ENCODE peak calls at places on chromosomes 4 and X, in eight cellular contexts. Y is fibroblast of lung, G is endothelial cell of umbilical vein, H is gastrocnemius medialis, R is substantia nigra, U is upper lobe of right lung, C is dorsolateral prefrontal cortex, E is ovary. V is an unnamed sample.

GRCh38 chr4:147078875-147079658 is 133.4 kb upstream of the TTC29 start:
- DNase-seq in Y (no peak), G (peak), H (no peak), R (no peak), U (no peak), C (no peak), E (no peak), V (peak)

GRCh38 chr4:139144161-139144859 is 32.7 kb downstream of the ELF2 start:
- DNase-seq in Y (peak), G (no peak), H (peak), R (no peak), U (peak), C (no peak), E (peak), V (peak)

GRCh38 chr4:5785806-5786680 is 75.0 kb downstream of the EVC start:
- DNase-seq in Y (peak), G (peak), H (no peak), R (no peak), U (peak), C (no peak), E (peak), V (peak)

GRCh38 chr4:69120869-69121268 is 24.6 kb downstream of the UGT2B7 start:
- DNase-seq in Y (no peak), G (peak), H (no peak), R (no peak), U (no peak), C (no peak), E (no peak), V (no peak)

GRCh38 chr4:169315530-169316306 is 45.0 kb upstream of the SH3RF1 start:
- DNase-seq in Y (peak), G (peak), H (no peak), R (no peak), U (no peak), C (no peak), E (no peak), V (peak)

GRCh38 chrX:30865020-30865419 is 24.0 kb downstream of the TAB3 start:
- DNase-seq in Y (no peak), G (no peak), H (no peak), R (no peak), U (no peak), C (no peak), E (no peak), V (no peak)

GRCh38 chr4:7264694-7265093 is 72.4 kb downstream of the SORCS2 start:
- DNase-seq in Y (no peak), G (no peak), H (no peak), R (no peak), U (no peak), C (no peak), E (no peak), V (no peak)

GRCh38 chr4:150136036-150136435 is 57.8 kb downstream of the DCLK2 start:
- DNase-seq in Y (peak), G (peak), H (no peak), R (no peak), U (no peak), C (no peak), E (no peak), V (peak)

GRCh38 chr4:24924309-24924781 is 11.5 kb upstream of the CCDC149 start:
- DNase-seq in Y (peak), G (no peak), H (no peak), R (no peak), U (no peak), C (no peak), E (no peak), V (peak)

GRCh38 chr4:124060261-124060918 is 652.1 kb downstream of the ANKRD50 start:
- DNase-seq in Y (peak), G (peak), H (peak), R (no peak), U (no peak), C (no peak), E (peak), V (peak)

GRCh38 chrX:150575415-150575814 is 7.0 kb downstream of the MTM1 start:
- DNase-seq in Y (peak), G (no peak), H (no peak), R (no peak), U (no peak), C (no peak), E (no peak), V (no peak)

GRCh38 chrX:79557212-79557611 is 190.1 kb upstream of the ITM2A start:
- DNase-seq in Y (no peak), G (no peak), H (no peak), R (no peak), U (no peak), C (no peak), E (no peak), V (no peak)

GRCh38 chr4:129623233-129623632 is 527.3 kb downstream of the C4orf33 start:
- DNase-seq in Y (no peak), G (no peak), H (no peak), R (no peak), U (no peak), C (no peak), E (no peak), V (no peak)

GRCh38 chr4:23815351-23815750 is 74.5 kb downstream of the PPARGC1A start:
- DNase-seq in Y (peak), G (no peak), H (no peak), R (no peak), U (no peak), C (no peak), E (no peak), V (no peak)

GRCh38 chrX:155889328-155889727 is 8.2 kb downstream of the VAMP7 start:
- DNase-seq in Y (no peak), G (no peak), H (no peak), R (no peak), U (no peak), C (no peak), E (no peak), V (no peak)

GRCh38 chr4:160745126-160745525 is 1418.7 kb downstream of the FSTL5 start:
- DNase-seq in Y (no peak), G (no peak), H (no peak), R (no peak), U (no peak), C (no peak), E (no peak), V (no peak)

GRCh38 chr4:145909331-145909730 is 29.3 kb downstream of the ZNF827 start:
- DNase-seq in Y (no peak), G (no peak), H (peak), R (no peak), U (peak), C (no peak), E (peak), V (no peak)
- H3K27ac ChIP-seq in Y (no peak), G (no peak), H (peak), R (no peak), U (peak), C (no peak), E (no peak), V (no peak)

DNA sequence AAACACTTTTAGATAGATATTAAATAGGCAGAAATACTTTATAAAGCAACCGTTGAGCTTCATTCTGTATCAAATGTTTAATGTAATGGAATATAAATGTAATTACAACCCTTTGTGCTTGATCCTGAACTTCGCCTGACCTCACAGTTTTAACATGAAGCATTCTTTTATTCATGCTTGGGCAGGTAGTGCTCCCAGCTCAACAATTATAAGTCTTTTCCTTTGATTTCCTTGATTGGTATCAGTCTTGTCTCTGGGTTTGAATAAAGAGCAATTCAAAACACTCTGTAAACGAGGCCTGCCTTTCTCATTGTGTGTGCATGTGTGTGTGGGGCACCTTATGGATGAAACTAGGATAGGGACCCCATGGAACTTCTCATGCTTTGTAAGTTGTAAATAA is 6.8 kb downstream of the METAP1 start:
- DNase-seq in Y (no peak), G (no peak), H (no peak), R (no peak), U (no peak), C (no peak), E (no peak), V (no peak)
- H3K27ac ChIP-seq in Y (no peak), G (no peak), H (no peak), R (no peak), U (no peak), C (no peak), E (no peak), V (no peak)

GRCh38 chr4:105455998-105456397 is 17.9 kb downstream of the PPA2 start:
- DNase-seq in Y (no peak), G (no peak), H (no peak), R (no peak), U (no peak), C (no peak), E (no peak), V (no peak)
- H3K27ac ChIP-seq in Y (no peak), G (no peak), H (no peak), R (no peak), U (no peak), C (no peak), E (no peak), V (no peak)

DNA sequence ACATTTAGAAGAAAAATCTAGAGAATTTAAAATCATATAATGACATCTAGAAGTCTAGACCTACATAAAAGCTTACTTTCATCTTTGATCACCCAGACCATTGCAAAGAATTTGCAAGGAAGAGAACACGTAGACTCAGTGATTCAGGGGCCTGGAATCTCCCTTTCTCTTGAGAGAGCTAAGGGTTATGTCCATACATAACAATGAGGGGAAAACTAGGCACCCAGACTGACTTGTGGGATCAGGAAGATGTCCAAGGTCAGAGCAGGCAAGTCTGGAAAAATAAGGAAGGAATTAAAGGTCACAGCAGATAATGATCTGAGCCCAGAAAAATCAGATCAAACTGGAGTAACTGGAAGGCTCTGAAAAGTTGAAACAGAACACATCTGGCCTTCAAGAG is 198.4 kb upstream of the SFRP2 start:
- DNase-seq in Y (peak), G (no peak), H (no peak), R (no peak), U (no peak), C (no peak), E (no peak), V (peak)
- H3K27ac ChIP-seq in Y (no peak), G (no peak), H (no peak), R (no peak), U (no peak), C (no peak), E (no peak), V (no peak)

GRCh38 chr4:156954598-156954997 is 17.0 kb downstream of the PDGFC start:
- DNase-seq in Y (no peak), G (no peak), H (peak), R (no peak), U (no peak), C (no peak), E (no peak), V (no peak)

GRCh38 chr4:156956359-156956758 is 15.2 kb downstream of the PDGFC start:
- DNase-seq in Y (no peak), G (no peak), H (no peak), R (no peak), U (no peak), C (no peak), E (no peak), V (no peak)

GRCh38 chr4:156957558-156957957 is 14.0 kb downstream of the PDGFC start:
- DNase-seq in Y (no peak), G (no peak), H (no peak), R (no peak), U (no peak), C (no peak), E (no peak), V (no peak)

GRCh38 chr4:156958276-156959074 is 13.1 kb downstream of the PDGFC start:
- DNase-seq in Y (peak), G (no peak), H (no peak), R (no peak), U (no peak), C (no peak), E (no peak), V (no peak)

DNA sequence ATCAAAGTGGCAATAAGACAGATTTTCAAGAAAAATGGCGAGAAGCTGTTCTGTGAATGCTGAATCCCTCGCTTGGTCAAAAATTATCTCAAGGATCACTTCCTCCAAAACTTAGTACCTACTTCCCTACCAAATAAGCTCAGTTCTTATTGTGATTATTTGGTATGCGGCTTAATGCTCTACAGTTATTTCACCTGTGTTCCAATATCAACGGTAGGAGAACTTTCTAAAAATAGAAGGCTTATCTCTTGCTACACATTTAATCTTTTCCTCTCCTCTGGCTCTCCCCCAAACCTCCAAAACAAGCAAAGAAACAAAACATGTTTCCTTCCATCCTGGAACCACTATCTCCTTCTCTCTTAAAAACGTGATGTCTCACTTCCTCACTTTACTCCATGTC is 14.7 kb downstream of the PDGFC start:
- DNase-seq in Y (no peak), G (no peak), H (no peak), R (no peak), U (no peak), C (no peak), E (no peak), V (no peak)
- H3K27ac ChIP-seq in Y (no peak), G (no peak), H (no peak), R (no peak), U (no peak), C (no peak), E (no peak), V (no peak)

DNA sequence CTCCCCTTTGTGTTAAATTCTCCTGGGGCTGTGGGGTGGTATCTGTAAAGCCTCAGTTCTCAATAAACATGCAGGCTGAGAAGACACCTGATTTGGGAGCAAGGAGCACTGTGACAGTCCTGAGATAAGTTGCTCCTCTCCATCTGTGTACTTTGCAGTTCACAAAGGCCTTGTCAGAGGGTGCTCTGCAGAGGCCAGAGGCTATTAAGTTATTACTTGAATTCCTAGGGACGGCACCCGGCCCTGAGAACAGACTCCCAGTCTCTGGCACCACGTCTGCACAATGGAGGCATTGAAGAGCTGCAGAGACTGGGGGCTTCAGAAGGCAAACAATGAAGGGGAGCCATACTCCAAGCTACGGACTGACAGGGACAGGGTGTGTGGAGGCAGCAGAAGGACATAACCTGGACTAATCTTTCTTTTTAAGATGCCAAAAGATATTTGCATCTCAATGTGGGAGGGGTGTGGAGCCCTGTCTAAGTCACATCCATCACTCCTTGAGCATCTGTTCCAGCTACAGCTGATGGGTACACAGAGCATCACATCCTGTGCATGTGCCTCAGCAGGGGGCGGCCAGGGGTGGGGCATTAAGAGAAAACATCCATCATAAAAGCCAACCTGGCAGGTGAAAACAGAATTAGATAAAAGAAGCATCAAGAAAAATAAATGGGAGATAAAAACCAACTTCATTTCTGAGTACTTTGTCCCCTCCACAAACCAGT is 11.4 kb downstream of the RASGEF1B start:
- DNase-seq in Y (no peak), G (no peak), H (no peak), R (no peak), U (no peak), C (no peak), E (no peak), V (no peak)
- H3K27ac ChIP-seq in Y (no peak), G (no peak), H (no peak), R (peak), U (no peak), C (peak), E (no peak), V (no peak)

DNA sequence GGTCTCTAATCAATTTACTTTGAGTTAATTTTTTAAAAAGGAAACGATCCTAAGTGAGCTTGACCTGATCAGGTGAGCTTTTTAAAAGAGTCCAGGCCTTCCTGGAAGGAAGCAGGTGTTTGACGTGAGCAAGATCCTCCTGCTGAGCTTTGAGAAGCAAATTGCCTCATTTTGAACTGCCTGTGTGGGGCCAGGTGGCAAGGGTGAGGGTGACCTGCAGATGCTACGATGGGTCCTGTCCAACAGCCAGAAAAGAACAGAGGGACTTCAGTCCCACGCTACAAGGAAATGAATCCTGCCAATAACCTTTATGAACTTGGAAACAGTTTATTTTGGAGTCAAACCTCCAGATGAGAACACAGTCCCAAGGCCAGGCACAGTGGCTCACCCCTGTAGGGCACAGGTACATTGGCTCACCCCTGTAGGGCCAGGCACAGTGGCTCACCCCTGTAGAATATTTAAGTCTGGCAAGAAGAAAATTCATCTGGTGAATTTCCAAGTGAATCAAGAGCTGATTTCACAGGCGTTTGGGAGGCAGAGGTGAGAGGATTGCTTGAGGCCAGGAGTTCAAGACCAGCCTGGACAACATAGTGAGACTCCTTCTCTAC is 58.1 kb downstream of the CASP3 start:
- DNase-seq in Y (no peak), G (no peak), H (no peak), R (no peak), U (no peak), C (no peak), E (no peak), V (no peak)
- H3K27ac ChIP-seq in Y (no peak), G (no peak), H (no peak), R (no peak), U (no peak), C (no peak), E (no peak), V (no peak)

DNA sequence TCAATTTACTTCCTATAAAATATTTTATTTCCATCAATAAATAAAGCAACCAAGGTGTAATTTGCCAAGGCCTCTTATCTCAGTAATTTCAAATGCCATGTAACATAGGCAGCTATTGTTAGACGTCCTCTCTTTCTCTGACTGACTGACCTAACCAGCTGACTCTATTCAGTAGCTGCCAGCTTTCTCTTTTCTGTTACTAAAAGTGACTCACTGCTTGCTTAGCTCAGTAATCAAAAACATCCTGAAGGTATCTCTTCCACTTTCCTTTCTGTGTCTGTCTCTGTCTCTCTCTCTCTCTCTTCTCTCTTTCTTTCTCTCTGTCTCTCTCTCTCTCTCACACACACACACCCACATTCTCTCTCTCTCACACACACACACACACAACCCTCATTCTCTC is 134.2 kb downstream of the SPOCK3 start:
- DNase-seq in Y (peak), G (peak), H (no peak), R (no peak), U (no peak), C (no peak), E (no peak), V (peak)
- H3K27ac ChIP-seq in Y (no peak), G (no peak), H (no peak), R (peak), U (no peak), C (peak), E (no peak), V (no peak)

V was measured in brain microvascular endothelial cell.